ENCODE peak calls at places on chromosomes 1 and 21, in nine cellular contexts. A, X, B, Q, J, U, D, V and G are unnamed samples.

GRCh38 chr1:176543360-176544136 is 80.6 kb downstream of the PAPPA2 start:
- DNase-seq in J (no peak), A (no peak), D (no peak), Q (no peak), B (no peak), U (no peak), X (no peak), V (no peak), G (no peak)

GRCh38 chr1:230498704-230499103 is 72.6 kb upstream of the PGBD5 start:
- DNase-seq in U (no peak), A (no peak), X (no peak), V (no peak), Q (no peak), J (peak; percentile 73), B (no peak), D (no peak), G (no peak)

GRCh38 chr1:99152132-99152531 is 112.2 kb upstream of the PLPPR4 start:
- DNase-seq in B (no peak), D (no peak), U (no peak), A (no peak), X (no peak), Q (no peak), V (no peak), J (no peak), G (no peak)

GRCh38 chr1:116515702-116516101 is 55.1 kb downstream of the CD58 start:
- DNase-seq in A (no peak), B (no peak), U (no peak), Q (no peak), J (no peak), X (no peak), D (no peak), V (no peak), G (no peak)

GRCh38 chr1:2921970-2922686 is 99.1 kb upstream of the ACTRT2 start:
- DNase-seq in B (no peak), Q (no peak), U (no peak), A (no peak), X (no peak), D (peak; percentile 44), V (no peak), J (no peak), G (no peak)

GRCh38 chr1:52195161-52195560 is 53.3 kb downstream of the ZFYVE9 start:
- DNase-seq in D (no peak), B (no peak), V (no peak), J (no peak), Q (no peak), U (no peak), X (no peak), A (no peak), G (no peak)

GRCh38 chr1:27606708-27607238 is 2.8 kb upstream of the AHDC1 start:
- DNase-seq in X (peak; percentile 41), B (no peak), J (no peak), U (no peak), V (no peak), Q (no peak), D (no peak), A (no peak), G (no peak)

GRCh38 chr1:47906009-47906432 is 91.2 kb downstream of the TRABD2B start:
- DNase-seq in A (no peak), J (peak; percentile 83), D (no peak), B (no peak), X (no peak), Q (no peak), V (no peak), U (no peak), G (no peak)

GRCh38 chr21:39004776-39005605 is 178.3 kb downstream of the PSMG1 start:
- DNase-seq in J (peak; percentile 72), D (no peak), B (no peak), V (no peak), Q (peak; percentile 78), A (no peak), U (no peak), X (no peak), G (no peak)

GRCh38 chr1:36306210-36306901 is at the start of gene SH3D21:
- DNase-seq in Q (peak; percentile 36), U (peak; percentile 62), A (no peak), J (peak; percentile 75), B (peak; percentile 51), V (peak; percentile 74), X (peak; percentile 90), D (peak; percentile 45), G (no peak)

GRCh38 chr1:87194856-87195255 is 133.8 kb upstream of the LMO4 start:
- DNase-seq in Q (no peak), U (no peak), D (no peak), X (no peak), B (no peak), J (no peak), A (no peak), V (no peak), G (no peak)

GRCh38 chr1:205676002-205676401 is 4.3 kb downstream of the SLC45A3 start:
- DNase-seq in V (no peak), A (no peak), J (no peak), U (no peak), Q (no peak), X (no peak), D (no peak), B (no peak), G (no peak)

GRCh38 chr1:42777860-42778259 is 6.9 kb upstream of the TMEM269 start:
- DNase-seq in X (no peak), U (no peak), A (no peak), B (peak; percentile 57), Q (no peak), V (no peak), J (peak; percentile 19), D (no peak), G (no peak)

GRCh38 chr1:47870946-47871750 is 126.0 kb downstream of the TRABD2B start:
- DNase-seq in D (no peak), J (peak; percentile 43), Q (no peak), X (no peak), U (no peak), V (no peak), B (no peak), A (no peak), G (no peak)

GRCh38 chr1:165531021-165531420 is 12.8 kb upstream of the LRRC52 start:
- DNase-seq in D (no peak), A (no peak), B (no peak), X (no peak), Q (peak; percentile 66), J (peak; percentile 7), V (no peak), U (no peak), G (no peak)

GRCh38 chr1:167722152-167722869 is 529 bp downstream of the MPZL1 start:
- DNase-seq in B (no peak), U (peak; percentile 62), Q (peak; percentile 34), V (no peak), D (peak; percentile 22), X (no peak), A (no peak), J (peak; percentile 33), G (no peak)

GRCh38 chr1:34685225-34685624 is 69.6 kb upstream of the GJB5 start:
- DNase-seq in A (no peak), X (no peak), V (no peak), B (no peak), Q (no peak), D (no peak), U (no peak), J (peak; percentile 79), G (no peak)

GRCh38 chr1:22096463-22096862 is 44.0 kb downstream of the CDC42 start:
- DNase-seq in D (no peak), X (no peak), U (no peak), J (no peak), A (no peak), B (no peak), Q (no peak), V (no peak), G (no peak)

GRCh38 chr21:29135481-29135880 is 5.0 kb downstream of the MAP3K7CL start:
- DNase-seq in X (no peak), Q (no peak), D (no peak), A (no peak), J (no peak), B (no peak), U (no peak), V (no peak), G (no peak)

GRCh38 chr1:245441699-245442098 is 286.9 kb downstream of the KIF26B start:
- DNase-seq in U (no peak), B (no peak), Q (no peak), X (no peak), A (no peak), D (no peak), J (peak; percentile 67), V (no peak), G (no peak)

GRCh38 chr1:240341365-240342250 is 249.9 kb downstream of the FMN2 start:
- DNase-seq in A (no peak), Q (no peak), D (no peak), X (no peak), B (no peak), V (no peak), J (no peak), U (no peak), G (no peak)

GRCh38 chr1:48810740-48811139 is 34.0 kb upstream of the BEND5 start:
- DNase-seq in U (no peak), J (no peak), V (no peak), D (no peak), B (no peak), Q (no peak), A (no peak), X (no peak), G (no peak)

GRCh38 chr1:226979115-226979516 is 39.0 kb downstream of the COQ8A start:
- DNase-seq in U (no peak), J (no peak), B (no peak), D (no peak), A (no peak), X (no peak), Q (no peak), V (no peak), G (no peak)

GRCh38 chr1:53661496-53661895 is 77.5 kb downstream of the GLIS1 start:
- DNase-seq in X (no peak), U (no peak), D (no peak), V (no peak), J (no peak), Q (no peak), A (no peak), B (no peak), G (no peak)

GRCh38 chr1:51736702-51737101 is 119.8 kb downstream of the OSBPL9 start:
- DNase-seq in D (no peak), V (no peak), J (no peak), A (no peak), B (no peak), X (no peak), Q (peak; percentile 36), U (no peak), G (no peak)

GRCh38 chr1:6085666-6086065 is 40.0 kb downstream of the KCNAB2 start:
- DNase-seq in A (no peak), J (no peak), U (no peak), X (peak; percentile 61), B (no peak), Q (no peak), D (no peak), V (no peak), G (no peak)

GRCh38 chr1:217088521-217089221 is 365.4 kb upstream of the ESRRG start:
- DNase-seq in B (no peak), D (no peak), U (no peak), V (no peak), A (no peak), J (no peak), Q (no peak), X (no peak), G (no peak)

GRCh38 chr1:80436851-80437250 is 1363.9 kb upstream of the ADGRL2 start:
- DNase-seq in X (no peak), Q (no peak), B (no peak), V (no peak), J (no peak), U (no peak), A (no peak), D (no peak), G (no peak)

GRCh38 chr1:230422221-230422981 is 3.7 kb downstream of the PGBD5 start:
- DNase-seq in B (no peak), A (no peak), U (no peak), Q (no peak), X (no peak), J (peak; percentile 32), D (no peak), V (no peak), G (no peak)

GRCh38 chr1:22778842-22779520 is 68.3 kb downstream of the EPHB2 start:
- DNase-seq in J (no peak), B (no peak), V (no peak), Q (peak; percentile 15), X (no peak), D (no peak), U (no peak), A (no peak), G (peak; percentile 68)

GRCh38 chr1:104402178-104402577 is 652.5 kb downstream of the AMY1C start:
- DNase-seq in U (no peak), X (no peak), A (no peak), V (no peak), B (no peak), D (no peak), Q (no peak), J (no peak), G (no peak)